ENCODE peak calls at places on chromosomes 16 and 17, in four cellular contexts. One of them, this sample, is unnamed.

GRCh38 chr17:83100853-83101391 is 21.5 kb downstream of the METRNL start:
- DNase-seq in upper lobe of right lung: no peak
- DNase-seq in uterus: no peak
- DNase-seq in GM13977: no peak
- DNase-seq in this sample: no peak

GRCh38 chr17:6259899-6260298 is 175.0 kb downstream of the AIPL1 start:
- DNase-seq in upper lobe of right lung: no peak
- DNase-seq in GM13977: no peak
- DNase-seq in uterus: no peak
- DNase-seq in this sample: no peak

GRCh38 chr17:75159196-75160031 is 5.1 kb upstream of the JPT1 start:
- DNase-seq in upper lobe of right lung: no peak
- DNase-seq in GM13977: no peak
- DNase-seq in uterus: no peak
- DNase-seq in this sample: no peak

GRCh38 chr16:63617990-63618763 is 1503.7 kb downstream of the CDH11 start:
- DNase-seq in uterus: no peak
- DNase-seq in upper lobe of right lung: no peak
- DNase-seq in GM13977: no peak
- DNase-seq in this sample: no peak

GRCh38 chr16:86605950-86606349 is 27.6 kb downstream of the FOXL1 start:
- DNase-seq in GM13977: no peak
- DNase-seq in upper lobe of right lung: no peak
- DNase-seq in uterus: no peak
- DNase-seq in this sample: no peak

GRCh38 chr17:75181608-75182318 is 996 bp downstream of the SUMO2 start:
- DNase-seq in upper lobe of right lung: peak
- DNase-seq in GM13977: peak
- DNase-seq in uterus: no peak
- DNase-seq in this sample: no peak

GRCh38 chr17:79955167-79955549 is 80.5 kb downstream of the TBC1D16 start:
- DNase-seq in upper lobe of right lung: peak
- DNase-seq in uterus: peak
- DNase-seq in GM13977: no peak
- DNase-seq in this sample: no peak

GRCh38 chr16:26651464-26651863 is 415.3 kb upstream of the C16orf82 start:
- DNase-seq in upper lobe of right lung: no peak
- DNase-seq in GM13977: no peak
- DNase-seq in uterus: no peak
- DNase-seq in this sample: no peak

DNA sequence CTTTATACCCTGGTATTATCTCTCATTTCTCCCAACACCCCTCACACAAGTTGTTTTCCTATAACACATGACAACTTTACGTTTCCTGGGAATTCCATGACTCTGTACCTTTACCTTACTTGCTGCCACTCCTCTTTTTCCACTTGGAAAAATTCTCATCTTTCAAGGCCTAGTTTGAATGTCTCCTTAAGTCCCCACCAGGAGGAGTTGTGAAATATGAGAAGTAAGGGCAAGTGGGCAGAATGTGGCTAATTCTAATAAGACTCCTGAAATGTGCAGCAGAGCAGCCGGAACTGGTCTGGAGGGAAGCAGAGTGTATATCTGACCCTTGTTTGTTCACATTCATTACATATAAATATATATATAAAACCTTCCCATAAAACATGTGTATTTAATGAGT is 39.7 kb downstream of the BRCA1 start:
- DNase-seq in GM13977: no peak
- DNase-seq in upper lobe of right lung: no peak
- DNase-seq in uterus: no peak
- DNase-seq in this sample: no peak
- TF ChIP-seq CTCF in GM13977: no peak
- TF ChIP-seq CTCF in upper lobe of right lung: no peak
- TF ChIP-seq CTCF in uterus: no peak
- TF ChIP-seq CTCF in this sample: no peak

GRCh38 chr17:37570527-37571093 is 38.6 kb downstream of the SYNRG start:
- DNase-seq in uterus: no peak
- DNase-seq in GM13977: peak
- DNase-seq in upper lobe of right lung: peak
- DNase-seq in this sample: no peak
- TF ChIP-seq CTCF in uterus: no peak
- TF ChIP-seq CTCF in GM13977: peak
- TF ChIP-seq CTCF in upper lobe of right lung: peak
- TF ChIP-seq CTCF in this sample: peak

GRCh38 chr17:46193626-46194392 is 580 bp upstream of the KANSL1 start:
- DNase-seq in GM13977: peak
- DNase-seq in uterus: peak
- DNase-seq in upper lobe of right lung: peak
- DNase-seq in this sample: peak
- TF ChIP-seq CTCF in GM13977: peak
- TF ChIP-seq CTCF in uterus: peak
- TF ChIP-seq CTCF in upper lobe of right lung: peak
- TF ChIP-seq CTCF in this sample: no peak

DNA sequence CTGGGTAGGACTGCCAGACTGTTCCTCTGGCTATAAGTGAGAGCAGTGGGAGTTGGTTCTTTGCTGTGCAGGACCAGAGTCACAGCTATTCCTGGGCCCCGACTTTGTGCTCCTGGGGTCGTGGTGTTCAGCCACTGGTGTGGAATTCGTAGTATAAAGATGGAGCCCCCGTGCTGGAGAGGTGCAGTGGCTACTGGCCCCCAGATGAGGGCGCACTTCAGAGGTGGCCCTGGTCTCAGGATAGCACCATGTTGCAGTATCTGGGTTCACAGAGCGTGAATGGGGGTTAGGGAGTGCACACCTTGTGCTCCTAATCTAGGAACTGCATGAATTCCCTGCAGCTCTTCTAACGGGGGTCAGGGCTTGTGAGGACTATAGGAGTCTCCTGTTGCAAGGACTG is 21.1 kb downstream of the TANC2 start:
- DNase-seq in GM13977: no peak
- DNase-seq in uterus: no peak
- DNase-seq in upper lobe of right lung: no peak
- DNase-seq in this sample: no peak
- TF ChIP-seq CTCF in GM13977: no peak
- TF ChIP-seq CTCF in uterus: no peak
- TF ChIP-seq CTCF in upper lobe of right lung: no peak
- TF ChIP-seq CTCF in this sample: peak

DNA sequence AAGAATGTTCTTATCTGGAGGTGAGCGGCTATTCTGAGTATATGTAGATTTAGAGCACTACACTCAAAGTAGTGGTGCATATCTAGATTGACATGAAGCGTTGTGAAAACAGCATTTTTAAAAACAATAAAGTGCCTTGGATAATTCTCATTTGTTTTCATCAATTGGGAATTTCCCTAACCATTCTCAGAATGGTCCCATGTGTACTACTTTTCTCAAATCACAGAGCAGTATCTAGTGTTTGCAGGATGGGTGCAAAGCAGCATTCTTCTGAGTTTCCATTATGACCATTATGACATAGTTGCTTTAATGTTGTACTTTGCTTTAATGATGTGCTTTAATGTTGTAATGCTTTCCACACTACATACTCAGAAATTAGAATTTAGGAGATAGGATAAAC is 16.2 kb upstream of the BCAS3 start:
- DNase-seq in upper lobe of right lung: no peak
- DNase-seq in uterus: no peak
- DNase-seq in GM13977: no peak
- DNase-seq in this sample: no peak
- TF ChIP-seq CTCF in upper lobe of right lung: no peak
- TF ChIP-seq CTCF in uterus: no peak
- TF ChIP-seq CTCF in GM13977: no peak
- TF ChIP-seq CTCF in this sample: no peak

GRCh38 chr17:33021731-33022408 is 30.2 kb downstream of the SPACA3 start:
- DNase-seq in uterus: no peak
- DNase-seq in GM13977: no peak
- DNase-seq in upper lobe of right lung: no peak
- DNase-seq in this sample: no peak
- TF ChIP-seq CTCF in uterus: no peak
- TF ChIP-seq CTCF in GM13977: no peak
- TF ChIP-seq CTCF in upper lobe of right lung: no peak
- TF ChIP-seq CTCF in this sample: no peak

DNA sequence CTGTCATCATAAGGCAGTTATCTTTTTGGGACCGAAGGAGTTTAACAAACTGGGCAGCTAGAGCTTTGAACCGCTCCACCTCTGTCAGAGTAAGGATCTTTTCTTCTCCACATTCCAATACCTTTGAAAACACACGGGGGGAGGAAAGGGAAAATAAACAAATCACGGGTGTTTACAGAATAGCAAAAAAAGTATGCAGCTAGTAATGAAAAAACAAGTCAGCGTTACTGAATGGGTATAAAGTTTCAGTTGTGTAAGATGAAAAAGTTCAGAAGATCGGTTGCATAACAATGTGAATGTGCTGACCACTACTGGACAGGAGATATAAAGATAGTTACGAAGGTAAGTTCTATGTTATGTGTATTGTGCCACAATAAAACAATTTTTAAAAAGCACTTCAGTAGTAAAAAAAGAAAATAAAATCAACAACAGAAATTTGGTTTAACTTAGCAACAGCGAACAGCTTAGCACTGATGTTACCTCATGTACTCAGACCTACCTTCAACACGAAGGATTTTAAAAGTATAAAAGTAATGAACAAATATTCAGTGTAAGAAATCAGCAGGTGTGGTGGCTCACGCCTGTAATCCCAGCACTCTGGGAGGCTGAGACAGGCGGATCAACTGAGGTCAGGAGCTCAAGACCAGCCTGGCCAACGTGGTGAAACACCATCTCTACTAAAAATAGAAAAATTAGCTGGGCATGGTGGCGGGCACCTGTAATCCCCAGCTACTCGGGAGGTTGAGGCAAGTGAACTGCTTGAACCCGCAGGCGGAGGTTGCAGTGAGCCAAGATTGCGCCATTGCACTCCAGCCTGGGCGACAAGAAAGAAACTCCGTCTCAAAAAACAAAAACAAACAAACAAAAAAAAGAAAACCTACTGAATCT is 34.3 kb downstream of the MARF1 start:
- DNase-seq in upper lobe of right lung: no peak
- DNase-seq in uterus: no peak
- DNase-seq in GM13977: no peak
- DNase-seq in this sample: no peak
- TF ChIP-seq CTCF in upper lobe of right lung: peak
- TF ChIP-seq CTCF in uterus: no peak
- TF ChIP-seq CTCF in GM13977: no peak
- TF ChIP-seq CTCF in this sample: no peak

GRCh38 chr17:44123356-44124117 is at the start of gene HDAC5:
- DNase-seq in upper lobe of right lung: peak
- DNase-seq in GM13977: peak
- DNase-seq in uterus: peak
- DNase-seq in this sample: peak

GRCh38 chr17:44121206-44121605 is 2.2 kb downstream of the HDAC5 start:
- DNase-seq in upper lobe of right lung: no peak
- DNase-seq in uterus: no peak
- DNase-seq in GM13977: no peak
- DNase-seq in this sample: no peak

GRCh38 chr17:44121997-44122824 is 1.2 kb downstream of the HDAC5 start:
- DNase-seq in uterus: no peak
- DNase-seq in upper lobe of right lung: no peak
- DNase-seq in GM13977: no peak
- DNase-seq in this sample: no peak

GRCh38 chr17:44124118-44124438 is 637 bp upstream of the HDAC5 start:
- DNase-seq in upper lobe of right lung: no peak
- DNase-seq in uterus: no peak
- DNase-seq in GM13977: no peak
- DNase-seq in this sample: no peak

GRCh38 chr17:44122825-44123355 is 551 bp downstream of the HDAC5 start:
- DNase-seq in upper lobe of right lung: no peak
- DNase-seq in uterus: no peak
- DNase-seq in GM13977: no peak
- DNase-seq in this sample: no peak
- TF ChIP-seq CTCF in upper lobe of right lung: no peak
- TF ChIP-seq CTCF in uterus: no peak
- TF ChIP-seq CTCF in GM13977: no peak
- TF ChIP-seq CTCF in this sample: no peak

DNA sequence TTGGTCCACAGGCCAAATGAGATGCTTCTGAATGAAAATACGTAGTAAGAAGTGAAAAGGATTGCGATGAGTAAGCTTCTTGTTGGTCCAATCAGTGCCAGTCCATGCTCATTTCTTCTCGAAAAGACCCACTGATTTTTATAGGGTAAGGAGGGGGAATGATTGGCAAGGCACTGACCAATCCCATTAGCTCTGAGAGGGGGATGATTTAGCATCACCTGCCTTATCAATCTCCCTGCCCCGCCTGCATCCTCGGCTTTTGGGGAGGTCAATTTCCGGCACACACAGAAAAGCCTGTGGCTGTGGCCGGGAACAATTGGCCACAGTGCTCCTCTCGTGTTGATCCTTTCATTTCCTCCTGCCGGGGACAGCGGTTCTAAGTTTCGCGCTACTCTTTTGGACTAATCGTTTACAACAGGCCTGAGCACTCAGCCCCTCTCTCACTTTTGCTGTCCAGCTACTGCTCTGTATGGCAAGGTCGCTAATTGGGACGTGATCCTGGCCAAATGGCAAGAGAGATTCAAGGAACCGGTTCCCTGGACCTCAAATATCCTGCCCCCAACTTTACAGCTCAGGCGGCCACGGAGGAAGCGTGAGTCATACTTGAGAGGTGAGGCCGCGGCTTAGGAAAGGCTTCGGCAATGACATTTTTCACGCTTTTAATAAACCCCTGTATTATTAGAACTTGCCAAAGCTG is 43.1 kb downstream of the TBX4 start:
- DNase-seq in GM13977: no peak
- DNase-seq in uterus: no peak
- DNase-seq in upper lobe of right lung: no peak
- DNase-seq in this sample: peak
- TF ChIP-seq CTCF in GM13977: no peak
- TF ChIP-seq CTCF in uterus: no peak
- TF ChIP-seq CTCF in upper lobe of right lung: no peak
- TF ChIP-seq CTCF in this sample: no peak

GRCh38 chr16:66444049-66444481 is 17.0 kb downstream of the BEAN1 start:
- DNase-seq in upper lobe of right lung: no peak
- DNase-seq in GM13977: no peak
- DNase-seq in uterus: no peak
- DNase-seq in this sample: no peak
- TF ChIP-seq CTCF in upper lobe of right lung: no peak
- TF ChIP-seq CTCF in GM13977: no peak
- TF ChIP-seq CTCF in uterus: no peak
- TF ChIP-seq CTCF in this sample: no peak